ENCODE peak calls at places on chromosomes 13 and 19, in six cellular contexts. Y, S, U, O, M and C are unnamed samples.

GRCh38 chr19:48635966-48636858 is 967 bp downstream of the DBP start:
- DNase-seq in Y (peak; percentile 48), S (no peak), U (peak; percentile 77), O (no peak), M (peak; percentile 48), C (no peak)

GRCh38 chr13:98374750-98375149 is 197.7 kb upstream of the RNF113B start:
- DNase-seq in Y (no peak), S (no peak), U (no peak), O (peak; percentile 15), M (no peak), C (no peak)

GRCh38 chr13:44451651-44452050 is 78.0 kb downstream of the SERP2 start:
- DNase-seq in Y (no peak), S (no peak), U (no peak), O (no peak), M (no peak), C (no peak)

GRCh38 chr13:107803822-107804495 is 411.4 kb downstream of the LIG4 start:
- DNase-seq in Y (no peak), S (no peak), U (no peak), O (no peak), M (no peak), C (no peak)

GRCh38 chr19:13639342-13639929 is 124.9 kb upstream of the MRI1 start:
- DNase-seq in Y (no peak), S (no peak), U (no peak), O (no peak), M (no peak), C (no peak)

GRCh38 chr19:18427080-18427751 is 8.0 kb downstream of the SSBP4 start:
- DNase-seq in Y (no peak), S (no peak), U (no peak), O (no peak), M (no peak), C (no peak)

GRCh38 chr19:58356236-58356970 is 3.1 kb upstream of the A1BG start:
- DNase-seq in Y (no peak), S (no peak), U (no peak), O (no peak), M (peak; percentile 33), C (no peak)

GRCh38 chr13:64314286-64314685 is 2898.6 kb upstream of the PCDH20 start:
- DNase-seq in Y (no peak), S (no peak), U (no peak), O (no peak), M (peak; percentile 14), C (no peak)

GRCh38 chr19:57689750-57690149 is 8.0 kb downstream of the ZNF551 start:
- DNase-seq in Y (no peak), S (no peak), U (no peak), O (no peak), M (no peak), C (no peak)

GRCh38 chr19:7304200-7304599 is 10.0 kb upstream of the INSR start:
- DNase-seq in Y (peak; percentile 20), S (no peak), U (peak; percentile 45), O (no peak), M (no peak), C (no peak)

GRCh38 chr19:46744005-46744691 is 1.7 kb upstream of the FKRP start:
- DNase-seq in Y (no peak), S (no peak), U (no peak), O (no peak), M (no peak), C (no peak)

GRCh38 chr13:40974460-40975407 is 44.4 kb downstream of the ELF1 start:
- DNase-seq in Y (peak; percentile 90), S (no peak), U (peak; percentile 42), O (peak; percentile 76), M (peak; percentile 77), C (no peak)

GRCh38 chr13:114121496-114122466 is 10.6 kb downstream of the RASA3 start:
- DNase-seq in Y (peak; percentile 56), S (no peak), U (no peak), O (no peak), M (no peak), C (no peak)

GRCh38 chr13:94233401-94233800 is 246.1 kb downstream of the DCT start:
- DNase-seq in Y (no peak), S (no peak), U (no peak), O (no peak), M (peak; percentile 76), C (no peak)

GRCh38 chr19:28905996-28906395 is 307.0 kb downstream of the UQCRFS1 start:
- DNase-seq in Y (no peak), S (no peak), U (no peak), O (no peak), M (no peak), C (no peak)

GRCh38 chr13:23899555-23899954 is 2.3 kb upstream of the C1QTNF9B start:
- DNase-seq in Y (peak; percentile 12), S (no peak), U (peak; percentile 63), O (no peak), M (peak; percentile 47), C (no peak)

GRCh38 chr19:287381-287871 is 3.8 kb downstream of the PLPP2 start:
- DNase-seq in Y (no peak), S (no peak), U (peak; percentile 10), O (no peak), M (no peak), C (no peak)

GRCh38 chr19:35908010-35908441 is at the start of gene TYROBP:
- DNase-seq in Y (no peak), S (no peak), U (no peak), O (no peak), M (no peak), C (peak; percentile 33)

GRCh38 chr13:46354143-46355087 is 32.6 kb downstream of the RUBCNL start:
- DNase-seq in Y (no peak), S (no peak), U (no peak), O (no peak), M (no peak), C (no peak)

GRCh38 chr19:6772028-6772865 is at the start of gene VAV1:
- DNase-seq in Y (peak; percentile 60), S (peak; percentile 74), U (peak; percentile 42), O (no peak), M (peak; percentile 78), C (peak; percentile 32)

GRCh38 chr13:27927444-27928352 is 7.9 kb downstream of the PDX1 start:
- DNase-seq in Y (peak; percentile 70), S (no peak), U (no peak), O (no peak), M (no peak), C (no peak)
- H3K4me3 ChIP-seq in Y (no peak overlapping the region), S (no peak overlapping the region), U (no peak overlapping the region), O (no peak overlapping the region), M (no peak overlapping the region), C (no peak overlapping the region)

DNA sequence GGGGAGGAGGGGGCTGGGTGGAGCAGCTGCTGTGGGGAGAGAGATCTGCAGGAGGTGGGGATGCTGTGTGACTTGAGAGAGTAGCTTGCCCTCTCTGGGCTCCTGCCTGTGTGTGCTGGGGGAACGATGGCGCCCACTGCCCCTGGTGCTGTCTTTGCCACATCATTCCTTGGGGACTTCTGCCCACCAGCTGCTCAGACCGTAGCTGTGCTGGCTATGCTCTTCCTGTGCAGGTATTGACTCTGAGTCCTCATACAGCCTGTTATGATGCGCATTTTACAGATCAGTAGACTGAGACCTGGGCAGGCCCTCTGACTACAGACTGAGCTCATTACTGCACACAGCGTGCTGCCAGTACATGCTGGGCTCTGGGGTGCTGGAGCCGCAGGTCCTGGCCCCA is 51.1 kb downstream of the DNM2 start:
- DNase-seq in Y (no peak), S (no peak), U (no peak), O (no peak), M (no peak), C (no peak)
- H3K27ac ChIP-seq in Y (peak overlapping the region; percentile 5), S (no peak overlapping the region), U (peak overlapping the region; percentile 86), O (no peak overlapping the region), M (no peak overlapping the region), C (peak overlapping the region; percentile 86)

GRCh38 chr19:53193534-53194222 is 520 bp upstream of the ZNF665 start:
- DNase-seq in Y (peak; percentile 1), S (no peak), U (no peak), O (no peak), M (no peak), C (no peak)
- H3K4me3 ChIP-seq in Y (no peak overlapping the region), S (peak overlapping the region; percentile 29), U (peak overlapping the region; percentile 70), O (no peak overlapping the region), M (peak overlapping the region; percentile 54), C (peak overlapping the region; percentile 72)

GRCh38 chr19:55637534-55637933 is 3.3 kb upstream of the ZNF580 start:
- DNase-seq in Y (no peak), S (no peak), U (no peak), O (no peak), M (no peak), C (no peak)

GRCh38 chr19:55636723-55637122 is 4.1 kb upstream of the ZNF580 start:
- DNase-seq in Y (no peak), S (no peak), U (no peak), O (no peak), M (no peak), C (peak; percentile 8)

GRCh38 chr19:55635856-55636440 is 4.9 kb upstream of the ZNF580 start:
- DNase-seq in Y (no peak), S (no peak), U (no peak), O (no peak), M (no peak), C (peak; percentile 3)

GRCh38 chr19:55633866-55634265 is 6.9 kb upstream of the ZNF580 start:
- DNase-seq in Y (no peak), S (no peak), U (no peak), O (no peak), M (no peak), C (no peak)

DNA sequence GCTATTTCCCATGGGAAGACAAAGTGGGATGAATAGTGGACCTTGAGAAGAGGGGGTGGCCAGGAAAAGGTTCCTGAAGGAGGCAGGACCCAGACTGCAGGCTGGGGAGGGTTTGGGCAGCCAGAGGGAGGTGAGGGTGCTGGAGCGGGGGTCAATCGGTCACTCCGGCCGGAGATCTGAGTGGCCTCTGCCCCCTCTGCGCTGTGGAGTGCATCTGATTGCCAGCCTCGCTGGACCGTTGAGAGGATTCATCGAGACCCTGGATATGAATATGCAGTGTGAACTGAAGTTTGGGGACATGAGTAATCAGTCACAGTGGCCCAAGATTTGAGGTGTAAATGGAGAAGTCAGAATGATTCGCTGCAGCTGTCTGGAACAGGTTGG is 5.5 kb upstream of the ZNF580 start:
- DNase-seq in Y (no peak), S (no peak), U (no peak), O (no peak), M (no peak), C (no peak)
- H3K27ac ChIP-seq in Y (peak overlapping the region; percentile 92), S (peak overlapping the region; percentile 100), U (peak overlapping the region; percentile 92), O (no peak overlapping the region), M (peak overlapping the region; percentile 87), C (peak overlapping the region; percentile 90)

DNA sequence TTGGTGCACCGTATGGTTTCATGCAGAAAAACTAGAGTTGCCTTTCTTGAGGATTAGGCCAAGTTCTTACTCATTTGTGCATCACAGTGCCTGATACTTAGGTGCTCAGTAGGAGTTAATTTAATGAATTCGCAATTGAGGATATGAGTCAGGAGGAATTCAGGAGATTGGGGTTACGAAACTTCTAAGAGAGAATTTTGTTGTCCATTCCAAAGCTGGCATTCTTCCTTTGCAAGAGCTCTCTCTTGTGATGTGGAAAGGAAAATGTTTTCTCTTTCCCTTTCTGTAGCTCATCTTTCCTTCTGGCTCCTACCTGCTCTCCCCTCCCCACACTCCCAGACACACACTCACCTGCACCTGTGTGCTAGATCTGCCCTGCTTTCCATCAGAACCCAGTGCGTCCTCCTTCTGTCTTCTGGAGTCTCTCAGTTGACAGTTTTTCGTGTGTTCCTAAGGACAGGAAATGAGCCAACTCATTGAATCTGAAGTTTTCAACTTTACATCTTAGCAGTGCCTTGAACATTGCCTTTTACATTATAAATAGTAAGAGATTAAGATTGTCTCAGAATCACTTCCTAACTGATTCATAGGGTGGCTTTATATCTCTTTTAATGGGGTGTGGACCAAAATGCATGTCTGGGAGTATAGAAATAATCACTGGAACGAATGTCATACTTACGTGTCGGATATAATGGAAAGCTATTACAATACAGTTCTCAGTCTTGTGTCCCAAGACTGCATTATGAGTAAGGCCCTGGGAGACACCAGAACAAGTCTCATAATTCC is 19.7 kb upstream of the ERCC5 start:
- DNase-seq in Y (no peak), S (no peak), U (no peak), O (peak; percentile 42), M (peak; percentile 91), C (no peak)
- H3K4me3 ChIP-seq in Y (no peak overlapping the region), S (no peak overlapping the region), U (no peak overlapping the region), O (no peak overlapping the region), M (peak overlapping the region; percentile 17), C (no peak overlapping the region)